ENCODE peak calls at places on chromosomes 13 and 19, in eight cellular contexts. One of them, this sample, is unnamed. For H3K4me1, the result is how much of the 10 kb centered on the place peaks cover.

GRCh38 chr19:21256722-21257121 is 72.5 kb downstream of the ZNF708 start:
- DNase-seq in heart right ventricle: no peak
- DNase-seq in upper lobe of right lung: no peak
- DNase-seq in endodermal cell: peak
- DNase-seq in H1: no peak
- DNase-seq in SK-N-SH: peak
- DNase-seq in A549: peak
- DNase-seq in GM23338: peak
- DNase-seq in this sample: no peak

GRCh38 chr19:38869160-38869835 is 8.8 kb downstream of the RINL start:
- DNase-seq in heart right ventricle: peak
- DNase-seq in upper lobe of right lung: no peak
- DNase-seq in endodermal cell: no peak
- DNase-seq in H1: peak
- DNase-seq in SK-N-SH: peak
- DNase-seq in A549: no peak
- DNase-seq in GM23338: peak
- DNase-seq in this sample: peak

GRCh38 chr13:22648325-22648758 is 532.4 kb upstream of the SGCG start:
- DNase-seq in heart right ventricle: no peak
- DNase-seq in upper lobe of right lung: no peak
- DNase-seq in endodermal cell: peak
- DNase-seq in H1: peak
- DNase-seq in SK-N-SH: no peak
- DNase-seq in A549: no peak
- DNase-seq in GM23338: peak
- DNase-seq in this sample: no peak

GRCh38 chr19:18940791-18941627 is at the start of gene HOMER3:
- DNase-seq in heart right ventricle: peak
- DNase-seq in upper lobe of right lung: peak
- DNase-seq in endodermal cell: peak
- DNase-seq in H1: peak
- DNase-seq in SK-N-SH: peak
- DNase-seq in A549: peak
- DNase-seq in GM23338: peak
- DNase-seq in this sample: peak

GRCh38 chr19:6020166-6020967 is 42.4 kb upstream of the RANBP3 start:
- DNase-seq in heart right ventricle: no peak
- DNase-seq in upper lobe of right lung: peak
- DNase-seq in endodermal cell: no peak
- DNase-seq in H1: no peak
- DNase-seq in SK-N-SH: peak
- DNase-seq in A549: no peak
- DNase-seq in GM23338: no peak
- DNase-seq in this sample: peak

GRCh38 chr13:73767747-73768315 is 366.4 kb downstream of the KLF12 start:
- DNase-seq in heart right ventricle: no peak
- DNase-seq in upper lobe of right lung: no peak
- DNase-seq in endodermal cell: peak
- DNase-seq in H1: no peak
- DNase-seq in SK-N-SH: peak
- DNase-seq in A549: no peak
- DNase-seq in GM23338: peak
- DNase-seq in this sample: no peak

GRCh38 chr13:97278395-97279078 is 56.4 kb downstream of the MBNL2 start:
- DNase-seq in heart right ventricle: no peak
- DNase-seq in upper lobe of right lung: no peak
- DNase-seq in endodermal cell: no peak
- DNase-seq in H1: no peak
- DNase-seq in SK-N-SH: no peak
- DNase-seq in A549: no peak
- DNase-seq in GM23338: no peak
- DNase-seq in this sample: no peak

GRCh38 chr19:47414469-47414868 is 4.9 kb downstream of the MEIS3 start:
- DNase-seq in heart right ventricle: no peak
- DNase-seq in upper lobe of right lung: no peak
- DNase-seq in endodermal cell: peak
- DNase-seq in H1: peak
- DNase-seq in SK-N-SH: peak
- DNase-seq in A549: no peak
- DNase-seq in GM23338: peak
- DNase-seq in this sample: no peak

GRCh38 chr13:111622051-111622531 is 301.6 kb downstream of the TEX29 start:
- DNase-seq in heart right ventricle: no peak
- DNase-seq in upper lobe of right lung: no peak
- DNase-seq in endodermal cell: peak
- DNase-seq in H1: no peak
- DNase-seq in SK-N-SH: no peak
- DNase-seq in A549: no peak
- DNase-seq in GM23338: no peak
- DNase-seq in this sample: no peak

GRCh38 chr19:35519291-35519690 is 5.8 kb upstream of the DMKN start:
- DNase-seq in heart right ventricle: no peak
- DNase-seq in upper lobe of right lung: no peak
- DNase-seq in endodermal cell: no peak
- DNase-seq in H1: no peak
- DNase-seq in SK-N-SH: no peak
- DNase-seq in A549: no peak
- DNase-seq in GM23338: no peak
- DNase-seq in this sample: no peak

GRCh38 chr13:27139565-27139964 is 32.0 kb downstream of the USP12 start:
- DNase-seq in heart right ventricle: no peak
- DNase-seq in upper lobe of right lung: no peak
- DNase-seq in endodermal cell: no peak
- DNase-seq in H1: no peak
- DNase-seq in SK-N-SH: no peak
- DNase-seq in A549: no peak
- DNase-seq in GM23338: no peak
- DNase-seq in this sample: no peak

GRCh38 chr13:69580255-69580654 is 527.4 kb upstream of the ATXN8OS start:
- DNase-seq in heart right ventricle: no peak
- DNase-seq in upper lobe of right lung: no peak
- DNase-seq in endodermal cell: peak
- DNase-seq in H1: no peak
- DNase-seq in SK-N-SH: no peak
- DNase-seq in A549: no peak
- DNase-seq in GM23338: peak
- DNase-seq in this sample: no peak

GRCh38 chr13:111474136-111475002 is 153.9 kb downstream of the TEX29 start:
- DNase-seq in heart right ventricle: no peak
- DNase-seq in upper lobe of right lung: no peak
- DNase-seq in endodermal cell: peak
- DNase-seq in H1: peak
- DNase-seq in SK-N-SH: peak
- DNase-seq in A549: peak
- DNase-seq in GM23338: peak
- DNase-seq in this sample: no peak

GRCh38 chr13:51156666-51157065 is 45.6 kb upstream of the C13orf42 start:
- DNase-seq in heart right ventricle: no peak
- DNase-seq in upper lobe of right lung: no peak
- DNase-seq in endodermal cell: peak
- DNase-seq in H1: peak
- DNase-seq in SK-N-SH: no peak
- DNase-seq in A549: no peak
- DNase-seq in GM23338: no peak
- DNase-seq in this sample: no peak

GRCh38 chr19:42005504-42005903 is 11.5 kb upstream of the ATP1A3 start:
- DNase-seq in heart right ventricle: no peak
- DNase-seq in upper lobe of right lung: no peak
- DNase-seq in endodermal cell: no peak
- DNase-seq in H1: no peak
- DNase-seq in SK-N-SH: no peak
- DNase-seq in A549: no peak
- DNase-seq in GM23338: no peak
- DNase-seq in this sample: no peak

GRCh38 chr13:42735011-42735410 is 46.4 kb upstream of the FAM216B start:
- DNase-seq in heart right ventricle: no peak
- DNase-seq in upper lobe of right lung: no peak
- DNase-seq in endodermal cell: no peak
- DNase-seq in H1: no peak
- DNase-seq in SK-N-SH: no peak
- DNase-seq in A549: no peak
- DNase-seq in GM23338: no peak
- DNase-seq in this sample: no peak

DNA sequence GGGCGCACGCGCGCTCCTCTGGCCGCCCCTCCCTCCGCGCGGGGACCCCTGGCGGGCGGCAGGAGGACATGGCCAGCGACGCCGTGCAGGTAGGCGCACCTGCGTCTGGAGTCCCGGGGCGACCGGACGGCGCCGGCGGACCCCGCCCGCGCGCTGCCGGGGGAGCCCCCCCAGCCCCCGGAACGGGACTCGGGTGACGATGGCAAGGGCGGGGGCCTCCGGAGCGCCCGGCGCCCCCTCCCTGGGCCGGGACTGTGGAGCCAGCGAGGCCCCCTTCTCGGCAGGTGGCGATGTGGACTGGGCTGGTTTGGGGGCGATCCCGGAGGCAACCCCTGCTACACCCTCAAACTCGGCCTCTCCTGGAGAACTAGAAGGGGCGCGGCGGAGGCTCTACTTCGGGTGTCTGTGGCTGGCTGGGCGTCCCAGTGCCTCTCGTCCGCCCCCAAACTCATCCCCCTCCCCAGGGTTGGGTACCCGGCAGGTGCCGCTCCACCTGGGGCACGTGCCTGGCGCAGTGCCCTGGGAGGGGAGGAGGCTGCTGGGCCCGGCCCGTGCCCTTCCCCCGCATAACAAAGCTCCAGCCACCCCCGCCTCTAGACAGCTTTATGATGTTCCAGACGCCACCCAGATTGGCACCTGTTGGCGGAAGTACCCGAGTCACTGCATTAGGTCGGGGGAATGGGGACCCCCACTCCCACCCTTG is 499 bp downstream of the PKN1 start:
- DNase-seq in heart right ventricle: no peak
- DNase-seq in upper lobe of right lung: peak
- DNase-seq in endodermal cell: peak
- DNase-seq in H1: peak
- DNase-seq in SK-N-SH: peak
- DNase-seq in A549: no peak
- DNase-seq in GM23338: peak
- DNase-seq in this sample: peak
- H3K4me3 ChIP-seq in heart right ventricle: peak
- H3K4me3 ChIP-seq in upper lobe of right lung: peak
- H3K4me3 ChIP-seq in endodermal cell: peak
- H3K4me3 ChIP-seq in H1: peak
- H3K4me3 ChIP-seq in SK-N-SH: peak
- H3K4me3 ChIP-seq in A549: peak
- H3K4me3 ChIP-seq in GM23338: peak
- H3K4me3 ChIP-seq in this sample: peak

GRCh38 chr19:16444273-16444597 is 27.5 kb downstream of the EPS15L1 start:
- DNase-seq in heart right ventricle: no peak
- DNase-seq in upper lobe of right lung: no peak
- DNase-seq in endodermal cell: no peak
- DNase-seq in H1: no peak
- DNase-seq in SK-N-SH: no peak
- DNase-seq in A549: no peak
- DNase-seq in GM23338: no peak
- DNase-seq in this sample: no peak
- H3K4me1 ChIP-seq in heart right ventricle: half or more
- H3K4me1 ChIP-seq in upper lobe of right lung: under half
- H3K4me1 ChIP-seq in endodermal cell: under half
- H3K4me1 ChIP-seq in H1: under half
- H3K4me1 ChIP-seq in SK-N-SH: under half
- H3K4me1 ChIP-seq in A549: under half
- H3K4me1 ChIP-seq in GM23338: under half
- H3K4me1 ChIP-seq in this sample: half or more

GRCh38 chr13:52371736-52372247 is 34.2 kb downstream of the THSD1 start:
- DNase-seq in heart right ventricle: no peak
- DNase-seq in upper lobe of right lung: no peak
- DNase-seq in endodermal cell: peak
- DNase-seq in H1: no peak
- DNase-seq in SK-N-SH: peak
- DNase-seq in A549: no peak
- DNase-seq in GM23338: no peak
- DNase-seq in this sample: no peak

GRCh38 chr13:52374389-52374788 is 31.6 kb downstream of the THSD1 start:
- DNase-seq in heart right ventricle: no peak
- DNase-seq in upper lobe of right lung: no peak
- DNase-seq in endodermal cell: no peak
- DNase-seq in H1: no peak
- DNase-seq in SK-N-SH: no peak
- DNase-seq in A549: no peak
- DNase-seq in GM23338: no peak
- DNase-seq in this sample: no peak

GRCh38 chr13:52377898-52378297 is 28.1 kb downstream of the THSD1 start:
- DNase-seq in heart right ventricle: no peak
- DNase-seq in upper lobe of right lung: no peak
- DNase-seq in endodermal cell: no peak
- DNase-seq in H1: no peak
- DNase-seq in SK-N-SH: no peak
- DNase-seq in A549: no peak
- DNase-seq in GM23338: no peak
- DNase-seq in this sample: no peak

GRCh38 chr13:52378312-52378711 is 27.7 kb downstream of the THSD1 start:
- DNase-seq in heart right ventricle: no peak
- DNase-seq in upper lobe of right lung: no peak
- DNase-seq in endodermal cell: no peak
- DNase-seq in H1: no peak
- DNase-seq in SK-N-SH: no peak
- DNase-seq in A549: no peak
- DNase-seq in GM23338: no peak
- DNase-seq in this sample: no peak

GRCh38 chr13:52374873-52375411 is 31.0 kb downstream of the THSD1 start:
- DNase-seq in heart right ventricle: no peak
- DNase-seq in upper lobe of right lung: no peak
- DNase-seq in endodermal cell: no peak
- DNase-seq in H1: no peak
- DNase-seq in SK-N-SH: no peak
- DNase-seq in A549: no peak
- DNase-seq in GM23338: no peak
- DNase-seq in this sample: no peak
- H3K27ac ChIP-seq in heart right ventricle: no peak
- H3K27ac ChIP-seq in upper lobe of right lung: no peak
- H3K27ac ChIP-seq in endodermal cell: no peak
- H3K27ac ChIP-seq in H1: no peak
- H3K27ac ChIP-seq in SK-N-SH: no peak
- H3K27ac ChIP-seq in A549: no peak
- H3K27ac ChIP-seq in GM23338: no peak
- H3K27ac ChIP-seq in this sample: no peak

DNA sequence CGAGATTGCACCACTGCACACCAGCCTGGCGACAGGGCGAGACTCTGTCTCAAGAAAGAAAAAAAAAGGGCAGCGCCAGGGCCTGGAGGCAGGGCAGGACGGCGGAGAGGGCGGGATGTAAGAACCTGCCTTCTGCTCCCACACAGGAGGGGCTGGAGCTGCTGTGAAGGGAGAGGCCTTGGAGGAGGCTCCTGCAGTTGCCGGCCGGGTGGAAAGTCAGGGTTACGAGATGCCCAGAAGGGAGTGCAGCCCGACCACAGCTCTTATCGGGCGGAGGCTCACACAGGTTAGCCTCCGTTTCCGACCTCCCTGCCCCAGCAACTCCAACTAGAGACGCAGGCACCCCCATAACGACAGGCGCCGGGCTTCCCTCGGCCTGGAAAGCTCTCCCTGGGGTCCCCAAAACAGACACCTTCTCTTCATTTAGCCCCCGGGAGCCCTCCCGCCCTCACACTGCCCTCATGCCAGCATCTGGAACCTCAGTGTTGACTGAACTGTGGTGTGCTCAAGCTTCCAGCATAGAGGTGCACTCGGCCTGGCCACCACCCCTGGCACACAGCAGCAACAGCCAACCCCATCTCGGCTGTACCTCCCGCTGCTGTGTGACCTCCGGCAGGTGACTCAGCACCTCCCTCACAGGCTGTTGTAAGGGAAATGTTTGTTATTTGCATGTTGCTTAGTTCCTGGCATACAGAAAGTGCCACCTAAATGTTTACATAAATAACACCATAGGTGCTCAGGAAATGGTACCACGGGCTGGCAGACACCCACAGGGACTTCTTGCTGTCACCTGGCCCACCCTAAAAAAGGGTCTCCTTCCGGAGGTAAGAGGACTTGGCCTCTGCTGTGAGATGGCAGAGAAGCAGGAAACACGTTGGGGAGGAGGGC is 1.3 kb downstream of the PLPP2 start:
- DNase-seq in heart right ventricle: no peak
- DNase-seq in upper lobe of right lung: peak
- DNase-seq in endodermal cell: peak
- DNase-seq in H1: peak
- DNase-seq in SK-N-SH: peak
- DNase-seq in A549: peak
- DNase-seq in GM23338: peak
- DNase-seq in this sample: no peak
- H3K4me3 ChIP-seq in heart right ventricle: peak
- H3K4me3 ChIP-seq in upper lobe of right lung: peak
- H3K4me3 ChIP-seq in endodermal cell: peak
- H3K4me3 ChIP-seq in H1: peak
- H3K4me3 ChIP-seq in SK-N-SH: peak
- H3K4me3 ChIP-seq in A549: peak
- H3K4me3 ChIP-seq in GM23338: peak
- H3K4me3 ChIP-seq in this sample: no peak